ENCODE peak calls at places on chromosomes 6 and 20, in nine cellular contexts. W is Caki2; P is A549; U is Calu3; V is EH; D is activated CD4-positive, alpha-beta T cell treated with anti-CD3 and anti-CD28 coated beads, Interleukin-2, amount 50 U/mL, for 48 hours; R is vagina; F is AG04450; S is activated CD8-positive, alpha-beta T cell treated with anti-CD3 and anti-CD28 coated beads, Interleukin-2, amount 10 ng/mL, durations not matched to agents 7 days and 5 days. N is an unnamed sample.
A peak's percentile ranks its signal among the peaks of the same experiment; 100 is the strongest.

GRCh38 chr6:127554435-127555006 is 22.5 kb upstream of the C6orf58 start:
- DNase-seq in W (peak; percentile 34), P (peak; percentile 51), U (peak; percentile 54), V (peak; percentile 49), D (peak; percentile 8), R (no peak), F (no peak), S (peak; percentile 32), N (peak; percentile 22)

GRCh38 chr6:105985098-105985815 is 100.9 kb upstream of the PRDM1 start:
- DNase-seq in W (no peak), P (no peak), U (peak; percentile 5), V (no peak), D (no peak), R (no peak), F (no peak), S (no peak), N (peak; percentile 13)

GRCh38 chr6:20811112-20811746 is 277.0 kb downstream of the CDKAL1 start:
- DNase-seq in W (peak; percentile 89), P (peak; percentile 91), U (peak; percentile 72), V (peak; percentile 95), D (no peak), R (no peak), F (peak; percentile 91), S (no peak), N (peak; percentile 77)

GRCh38 chr6:3456395-3456767 is 469 bp downstream of the SLC22A23 start:
- DNase-seq in W (no peak), P (no peak), U (no peak), V (peak; percentile 11), D (peak; percentile 3), R (no peak), F (no peak), S (no peak), N (peak; percentile 51)

GRCh38 chr20:18645851-18646250 is 58.0 kb downstream of the DTD1 start:
- DNase-seq in W (no peak), P (no peak), U (no peak), V (peak; percentile 34), D (no peak), R (no peak), F (no peak), S (no peak), N (no peak)

GRCh38 chr6:157335829-157336228 is 12.5 kb upstream of the TMEM242 start:
- DNase-seq in W (no peak), P (peak; percentile 23), U (no peak), V (peak; percentile 34), D (no peak), R (no peak), F (no peak), S (no peak), N (no peak)

GRCh38 chr6:43708857-43709653 is 21.5 kb upstream of the MRPS18A start:
- DNase-seq in W (peak; percentile 6), P (peak; percentile 52), U (peak; percentile 31), V (peak; percentile 72), D (no peak), R (no peak), F (peak; percentile 57), S (no peak), N (no peak)

GRCh38 chr6:168526841-168527281 is 85.9 kb downstream of the SMOC2 start:
- DNase-seq in W (no peak), P (no peak), U (no peak), V (no peak), D (no peak), R (no peak), F (no peak), S (no peak), N (no peak)

GRCh38 chr6:167576050-167576741 is 250.5 kb upstream of the AFDN start:
- DNase-seq in W (no peak), P (no peak), U (no peak), V (no peak), D (no peak), R (peak; percentile 84), F (no peak), S (no peak), N (no peak)

GRCh38 chr6:149211046-149211571 is 106.4 kb upstream of the TAB2 start:
- DNase-seq in W (no peak), P (no peak), U (no peak), V (peak; percentile 24), D (peak; percentile 30), R (no peak), F (no peak), S (peak; percentile 44), N (no peak)

GRCh38 chr6:132131777-132132176 is 180.6 kb upstream of the CCN2 start:
- DNase-seq in W (peak; percentile 81), P (peak; percentile 83), U (peak; percentile 63), V (peak; percentile 99), D (no peak), R (no peak), F (peak; percentile 99), S (no peak), N (no peak)

GRCh38 chr20:62219992-62220665 is at the start of gene HRH3:
- DNase-seq in W (peak; percentile 30), P (no peak), U (peak; percentile 68), V (peak; percentile 47), D (peak; percentile 25), R (no peak), F (no peak), S (peak; percentile 38), N (peak; percentile 87)

GRCh38 chr6:44233560-44234100 is 10.2 kb downstream of the SLC29A1 start:
- DNase-seq in W (no peak), P (no peak), U (no peak), V (no peak), D (no peak), R (no peak), F (no peak), S (no peak), N (no peak)

GRCh38 chr20:58523916-58524315 is 8.7 kb upstream of the APCDD1L start:
- DNase-seq in W (no peak), P (no peak), U (no peak), V (peak; percentile 78), D (no peak), R (no peak), F (no peak), S (no peak), N (no peak)

GRCh38 chr6:141077355-141078333 is 1055.1 kb upstream of the GJE1 start:
- DNase-seq in W (peak; percentile 39), P (peak; percentile 43), U (peak; percentile 32), V (peak; percentile 6), D (peak; percentile 3), R (no peak), F (no peak), S (no peak), N (peak; percentile 60)

GRCh38 chr6:79525272-79526100 is 11.7 kb downstream of the LCA5 start:
- DNase-seq in W (no peak), P (peak; percentile 10), U (peak; percentile 86), V (no peak), D (no peak), R (no peak), F (no peak), S (no peak), N (peak; percentile 55)

GRCh38 chr6:72414648-72415047 is 207.2 kb upstream of the KCNQ5 start:
- DNase-seq in W (no peak), P (no peak), U (no peak), V (no peak), D (no peak), R (no peak), F (no peak), S (no peak), N (no peak)

GRCh38 chr20:63833776-63834544 is 2.9 kb upstream of the ZBTB46 start:
- DNase-seq in W (no peak), P (no peak), U (no peak), V (peak; percentile 79), D (no peak), R (no peak), F (peak; percentile 74), S (no peak), N (no peak)